ENCODE peak calls at places on chromosomes 2 and 18, in nine cellular contexts. One of them, this sample, is unnamed.

GRCh38 chr18:77977331-77977730 is 727.7 kb downstream of the GALR1 start:
- DNase-seq in AG20443: no peak
- DNase-seq in amygdala: no peak
- DNase-seq in kidney tubule cell: no peak
- DNase-seq in sigmoid colon: no peak
- DNase-seq in NCI-H510A: no peak
- DNase-seq in LoVo: no peak
- DNase-seq in EL: no peak
- DNase-seq in COLO829: no peak
- DNase-seq in this sample: no peak

GRCh38 chr2:66495788-66496640 is 61.1 kb downstream of the MEIS1 start:
- DNase-seq in AG20443: peak
- DNase-seq in amygdala: no peak
- DNase-seq in kidney tubule cell: peak
- DNase-seq in sigmoid colon: peak
- DNase-seq in NCI-H510A: no peak
- DNase-seq in LoVo: no peak
- DNase-seq in EL: peak
- DNase-seq in COLO829: no peak
- DNase-seq in this sample: peak

GRCh38 chr2:9230881-9231280 is 24.3 kb downstream of the ASAP2 start:
- DNase-seq in AG20443: no peak
- DNase-seq in amygdala: no peak
- DNase-seq in kidney tubule cell: peak
- DNase-seq in sigmoid colon: no peak
- DNase-seq in NCI-H510A: no peak
- DNase-seq in LoVo: no peak
- DNase-seq in EL: peak
- DNase-seq in COLO829: no peak
- DNase-seq in this sample: no peak

GRCh38 chr2:111944536-111945210 is 46.3 kb downstream of the MERTK start:
- DNase-seq in AG20443: no peak
- DNase-seq in amygdala: no peak
- DNase-seq in kidney tubule cell: no peak
- DNase-seq in sigmoid colon: no peak
- DNase-seq in NCI-H510A: no peak
- DNase-seq in LoVo: no peak
- DNase-seq in EL: no peak
- DNase-seq in COLO829: no peak
- DNase-seq in this sample: no peak

GRCh38 chr18:11050966-11051365 is 98.4 kb downstream of the PIEZO2 start:
- DNase-seq in AG20443: no peak
- DNase-seq in amygdala: no peak
- DNase-seq in kidney tubule cell: no peak
- DNase-seq in sigmoid colon: no peak
- DNase-seq in NCI-H510A: no peak
- DNase-seq in LoVo: no peak
- DNase-seq in EL: no peak
- DNase-seq in COLO829: peak
- DNase-seq in this sample: no peak

GRCh38 chr2:2243666-2244065 is 87.4 kb downstream of the MYT1L start:
- DNase-seq in AG20443: peak
- DNase-seq in amygdala: no peak
- DNase-seq in kidney tubule cell: no peak
- DNase-seq in sigmoid colon: no peak
- DNase-seq in NCI-H510A: no peak
- DNase-seq in LoVo: no peak
- DNase-seq in EL: no peak
- DNase-seq in COLO829: no peak
- DNase-seq in this sample: no peak

GRCh38 chr2:62550466-62550865 is 44.5 kb upstream of the TMEM17 start:
- DNase-seq in AG20443: no peak
- DNase-seq in amygdala: no peak
- DNase-seq in kidney tubule cell: no peak
- DNase-seq in sigmoid colon: no peak
- DNase-seq in NCI-H510A: no peak
- DNase-seq in LoVo: no peak
- DNase-seq in EL: peak
- DNase-seq in COLO829: no peak
- DNase-seq in this sample: peak

GRCh38 chr2:11175293-11175795 is 20.1 kb downstream of the SLC66A3 start:
- DNase-seq in AG20443: peak
- DNase-seq in amygdala: no peak
- DNase-seq in kidney tubule cell: peak
- DNase-seq in sigmoid colon: peak
- DNase-seq in NCI-H510A: no peak
- DNase-seq in LoVo: no peak
- DNase-seq in EL: peak
- DNase-seq in COLO829: peak
- DNase-seq in this sample: peak

GRCh38 chr2:203352604-203353255 is 24.5 kb downstream of the ABI2 start:
- DNase-seq in AG20443: no peak
- DNase-seq in amygdala: no peak
- DNase-seq in kidney tubule cell: peak
- DNase-seq in sigmoid colon: no peak
- DNase-seq in NCI-H510A: peak
- DNase-seq in LoVo: no peak
- DNase-seq in EL: no peak
- DNase-seq in COLO829: no peak
- DNase-seq in this sample: no peak

GRCh38 chr2:54601339-54601738 is 122.1 kb upstream of the EML6 start:
- DNase-seq in AG20443: peak
- DNase-seq in amygdala: no peak
- DNase-seq in kidney tubule cell: peak
- DNase-seq in sigmoid colon: no peak
- DNase-seq in NCI-H510A: no peak
- DNase-seq in LoVo: no peak
- DNase-seq in EL: no peak
- DNase-seq in COLO829: no peak
- DNase-seq in this sample: no peak

GRCh38 chr2:6083131-6083530 is 390.9 kb downstream of the SOX11 start:
- DNase-seq in AG20443: no peak
- DNase-seq in amygdala: no peak
- DNase-seq in kidney tubule cell: no peak
- DNase-seq in sigmoid colon: no peak
- DNase-seq in NCI-H510A: no peak
- DNase-seq in LoVo: no peak
- DNase-seq in EL: no peak
- DNase-seq in COLO829: no peak
- DNase-seq in this sample: no peak

GRCh38 chr18:37403100-37403781 is 162.4 kb downstream of the CELF4 start:
- DNase-seq in AG20443: peak
- DNase-seq in amygdala: no peak
- DNase-seq in kidney tubule cell: peak
- DNase-seq in sigmoid colon: no peak
- DNase-seq in NCI-H510A: peak
- DNase-seq in LoVo: no peak
- DNase-seq in EL: peak
- DNase-seq in COLO829: no peak
- DNase-seq in this sample: peak

GRCh38 chr2:149617476-149617875 is 29.9 kb upstream of the MMADHC start:
- DNase-seq in AG20443: no peak
- DNase-seq in amygdala: no peak
- DNase-seq in kidney tubule cell: peak
- DNase-seq in sigmoid colon: no peak
- DNase-seq in NCI-H510A: no peak
- DNase-seq in LoVo: peak
- DNase-seq in EL: peak
- DNase-seq in COLO829: peak
- DNase-seq in this sample: peak

GRCh38 chr2:159249955-159250723 is 36.4 kb downstream of the WDSUB1 start:
- DNase-seq in AG20443: peak
- DNase-seq in amygdala: peak
- DNase-seq in kidney tubule cell: peak
- DNase-seq in sigmoid colon: peak
- DNase-seq in NCI-H510A: no peak
- DNase-seq in LoVo: peak
- DNase-seq in EL: peak
- DNase-seq in COLO829: peak
- DNase-seq in this sample: peak

GRCh38 chr2:176554107-176555048 is 285.1 kb downstream of the MTX2 start:
- DNase-seq in AG20443: peak
- DNase-seq in amygdala: peak
- DNase-seq in kidney tubule cell: peak
- DNase-seq in sigmoid colon: peak
- DNase-seq in NCI-H510A: no peak
- DNase-seq in LoVo: peak
- DNase-seq in EL: peak
- DNase-seq in COLO829: peak
- DNase-seq in this sample: peak

GRCh38 chr2:144462266-144462665 is 57.7 kb downstream of the ZEB2 start:
- DNase-seq in AG20443: no peak
- DNase-seq in amygdala: no peak
- DNase-seq in kidney tubule cell: no peak
- DNase-seq in sigmoid colon: no peak
- DNase-seq in NCI-H510A: no peak
- DNase-seq in LoVo: no peak
- DNase-seq in EL: no peak
- DNase-seq in COLO829: no peak
- DNase-seq in this sample: no peak

GRCh38 chr2:96788393-96789244 is 27.4 kb upstream of the CNNM3 start:
- DNase-seq in AG20443: no peak
- DNase-seq in amygdala: peak
- DNase-seq in kidney tubule cell: peak
- DNase-seq in sigmoid colon: peak
- DNase-seq in NCI-H510A: peak
- DNase-seq in LoVo: peak
- DNase-seq in EL: no peak
- DNase-seq in COLO829: no peak
- DNase-seq in this sample: peak

GRCh38 chr2:112691761-112692370 is 29.0 kb upstream of the NT5DC4 start:
- DNase-seq in AG20443: no peak
- DNase-seq in amygdala: peak
- DNase-seq in kidney tubule cell: no peak
- DNase-seq in sigmoid colon: peak
- DNase-seq in NCI-H510A: no peak
- DNase-seq in LoVo: no peak
- DNase-seq in EL: peak
- DNase-seq in COLO829: no peak
- DNase-seq in this sample: peak

GRCh38 chr2:144660518-144661316 is 140.8 kb upstream of the ZEB2 start:
- DNase-seq in AG20443: no peak
- DNase-seq in amygdala: no peak
- DNase-seq in kidney tubule cell: peak
- DNase-seq in sigmoid colon: no peak
- DNase-seq in NCI-H510A: no peak
- DNase-seq in LoVo: no peak
- DNase-seq in EL: peak
- DNase-seq in COLO829: no peak
- DNase-seq in this sample: no peak

GRCh38 chr2:43611987-43612894 is 16.4 kb upstream of the THADA start:
- DNase-seq in AG20443: peak
- DNase-seq in amygdala: peak
- DNase-seq in kidney tubule cell: peak
- DNase-seq in sigmoid colon: peak
- DNase-seq in NCI-H510A: no peak
- DNase-seq in LoVo: peak
- DNase-seq in EL: peak
- DNase-seq in COLO829: peak
- DNase-seq in this sample: peak

This sample was measured in fibroblast of pulmonary artery.